ENCODE peak calls at places on chromosomes 2 and 18, in eight cellular contexts. U, O, I, V, H, J, A and R are unnamed samples.
A peak's percentile ranks its signal among the peaks of the same experiment; 100 is the strongest.

GRCh38 chr2:133733856-133734255 is 165.6 kb upstream of the NCKAP5 start:
- DNase-seq in O (no peak), V (peak; percentile 48), J (no peak), U (no peak), H (peak; percentile 50), I (no peak), A (peak; percentile 33), R (no peak)

GRCh38 chr2:233476651-233477547 is 89.7 kb downstream of the USP40 start:
- DNase-seq in H (no peak), A (no peak), U (no peak), O (no peak), J (peak; percentile 67), V (no peak), I (no peak), R (no peak)

GRCh38 chr2:240512109-240512485 is 45.7 kb downstream of the ANKMY1 start:
- DNase-seq in U (no peak), H (no peak), V (no peak), A (no peak), O (no peak), J (no peak), I (no peak), R (no peak)

GRCh38 chr2:27078267-27079194 is at the start of gene EMILIN1:
- DNase-seq in I (no peak), H (peak; percentile 92), O (peak; percentile 93), J (peak; percentile 82), V (peak; percentile 92), A (peak; percentile 94), U (no peak), R (no peak)

GRCh38 chr2:215711484-215712034 is 275.7 kb upstream of the FN1 start:
- DNase-seq in V (no peak), I (no peak), O (peak; percentile 75), A (peak; percentile 55), H (peak; percentile 88), J (no peak), U (no peak), R (no peak)

GRCh38 chr18:67710639-67711038 is 194.1 kb upstream of the DSEL start:
- DNase-seq in I (no peak), J (no peak), V (no peak), A (no peak), H (no peak), O (peak; percentile 20), U (no peak), R (no peak)

GRCh38 chr18:49690307-49690706 is 123.0 kb downstream of the ACAA2 start:
- DNase-seq in H (peak; percentile 98), O (peak; percentile 97), I (no peak), A (peak; percentile 66), J (no peak), U (no peak), V (peak; percentile 66), R (no peak)

GRCh38 chr2:9658972-9659371 is 28.2 kb upstream of the YWHAQ start:
- DNase-seq in O (peak; percentile 70), H (peak; percentile 74), U (no peak), J (no peak), V (peak; percentile 21), I (no peak), A (no peak), R (no peak)

GRCh38 chr2:178234648-178235047 is 40.3 kb downstream of the OSBPL6 start:
- DNase-seq in I (no peak), H (peak; percentile 55), U (no peak), O (no peak), V (no peak), A (no peak), J (no peak), R (no peak)

GRCh38 chr2:13106302-13106701 is 389.6 kb downstream of the TRIB2 start:
- DNase-seq in J (no peak), I (no peak), V (no peak), H (no peak), A (no peak), U (peak; percentile 5), O (no peak), R (no peak)

GRCh38 chr2:175373001-175373727 is 191.7 kb upstream of the ATP5MC3 start:
- DNase-seq in V (no peak), I (peak; percentile 95), O (no peak), A (peak; percentile 4), H (peak; percentile 27), J (no peak), U (no peak), R (no peak)

GRCh38 chr2:181998045-181998444 is 12.4 kb downstream of the PPP1R1C start:
- DNase-seq in O (no peak), J (no peak), U (no peak), V (no peak), I (no peak), H (no peak), A (no peak), R (no peak)

GRCh38 chr2:99507964-99508818 is 18.4 kb upstream of the REV1 start:
- DNase-seq in H (no peak), J (no peak), A (no peak), O (no peak), U (no peak), I (no peak), V (no peak), R (no peak)

GRCh38 chr18:63963610-63964256 is 6.1 kb upstream of the SERPINB8 start:
- DNase-seq in V (peak; percentile 45), U (peak; percentile 50), J (no peak), H (peak; percentile 79), A (peak; percentile 50), O (peak; percentile 89), I (no peak), R (peak; percentile 28)

GRCh38 chr2:9650119-9650821 is 19.5 kb upstream of the YWHAQ start:
- DNase-seq in I (no peak), A (no peak), V (no peak), U (no peak), J (no peak), H (no peak), O (no peak), R (no peak)

GRCh38 chr2:82790277-82791021 is 1668.6 kb downstream of the SUCLG1 start:
- DNase-seq in U (no peak), O (peak; percentile 78), H (peak; percentile 64), I (no peak), A (no peak), V (peak; percentile 8), J (no peak), R (no peak)

DNA sequence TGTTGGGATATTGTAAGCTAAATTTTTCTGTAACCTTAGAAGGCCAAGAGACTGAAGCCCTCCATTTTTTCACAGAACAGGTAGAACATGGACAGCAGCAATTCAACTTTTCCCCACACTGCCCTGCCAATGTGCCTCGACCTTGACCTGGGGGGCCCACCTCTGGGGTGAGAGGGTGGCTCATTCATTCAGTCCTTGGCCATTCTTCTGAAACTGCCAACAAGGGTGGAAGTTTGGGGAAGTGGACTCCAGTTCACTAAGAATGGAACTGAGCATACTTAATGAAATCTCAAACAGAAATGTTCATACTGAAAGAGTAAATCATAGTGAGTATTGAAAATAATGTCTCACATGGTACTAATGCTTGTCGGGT is 1.1 kb downstream of the EEF1B2 start:
- DNase-seq in V (no peak), I (no peak), O (no peak), U (peak; percentile 15), H (no peak), J (no peak), A (no peak), R (no peak)
- H3K4me3 ChIP-seq in V (peak overlapping the region; percentile 94), I (peak overlapping the region; percentile 87), O (peak overlapping the region; percentile 97), U (peak overlapping the region; percentile 96), H (peak overlapping the region; percentile 93), J (peak overlapping the region; percentile 88), A (peak overlapping the region; percentile 77), R (peak overlapping the region; percentile 73)

GRCh38 chr2:14712091-14712490 is 79.6 kb downstream of the LRATD1 start:
- DNase-seq in A (no peak), U (no peak), J (no peak), H (no peak), I (no peak), O (no peak), V (no peak), R (no peak)
- H3K4me3 ChIP-seq in A (no peak overlapping the region), U (no peak overlapping the region), J (no peak overlapping the region), H (no peak overlapping the region), I (no peak overlapping the region), O (no peak overlapping the region), V (no peak overlapping the region), R (no peak overlapping the region)

GRCh38 chr2:66431840-66432511 is 2.9 kb upstream of the MEIS1 start:
- DNase-seq in A (no peak), U (no peak), O (no peak), H (no peak), J (no peak), V (no peak), I (no peak), R (no peak)
- H3K4me3 ChIP-seq in A (no peak overlapping the region), U (no peak overlapping the region), O (peak overlapping the region; percentile 42), H (no peak overlapping the region), J (no peak overlapping the region), V (peak overlapping the region; percentile 91), I (peak overlapping the region; percentile 82), R (no peak overlapping the region)

DNA sequence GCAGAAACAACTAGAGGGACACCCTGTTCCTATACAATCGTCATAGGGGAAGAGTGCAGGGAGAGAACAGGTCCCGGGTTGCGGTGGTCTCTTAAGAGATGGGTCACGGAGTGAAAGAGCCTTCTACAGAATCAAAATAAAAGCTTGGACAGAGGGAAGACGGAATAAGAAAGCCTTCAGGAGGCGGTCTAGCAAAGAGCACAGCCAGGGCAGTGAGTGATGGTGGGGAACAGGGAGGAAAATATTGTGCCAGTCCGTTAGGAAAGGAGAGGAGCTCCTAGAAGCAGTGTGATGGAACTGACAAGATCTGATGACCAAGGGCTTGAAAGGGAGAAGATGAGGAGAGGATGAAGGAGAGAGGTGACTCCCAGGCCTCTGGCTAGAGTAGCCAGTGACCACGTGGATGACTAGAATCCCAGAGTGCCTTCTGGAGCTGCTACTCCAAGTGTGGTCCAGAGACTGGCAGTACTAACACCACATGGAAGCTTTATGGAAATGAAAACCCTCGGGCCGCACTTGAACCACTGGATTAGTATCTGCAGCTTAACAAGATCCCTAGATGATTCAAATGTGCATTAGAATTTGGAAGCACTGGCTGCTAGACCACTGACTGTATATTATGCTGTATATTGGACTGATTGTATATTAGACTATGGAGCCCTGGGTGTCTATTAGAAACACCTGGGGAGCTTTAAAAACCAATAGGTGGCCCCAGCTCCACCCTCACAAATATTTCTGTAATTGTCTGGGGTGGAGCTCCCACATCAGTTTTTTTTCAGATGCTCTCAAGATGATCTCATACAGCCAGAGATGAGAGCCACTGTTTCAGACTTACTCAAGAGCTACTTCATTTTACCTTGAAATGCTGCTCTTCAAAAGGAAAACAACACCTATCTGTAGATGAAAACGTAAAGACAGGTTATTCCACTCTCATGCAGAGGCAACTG is 1.1 kb upstream of the EVA1A start:
- DNase-seq in U (no peak), A (no peak), I (no peak), H (peak; percentile 50), V (no peak), J (no peak), O (peak; percentile 62), R (no peak)
- H3K4me3 ChIP-seq in U (no peak overlapping the region), A (peak overlapping the region; percentile 76), I (no peak overlapping the region), H (peak overlapping the region; percentile 73), V (peak overlapping the region; percentile 86), J (no peak overlapping the region), O (peak overlapping the region; percentile 75), R (no peak overlapping the region)

GRCh38 chr2:127563458-127564428 is 28.3 kb downstream of the MYO7B start:
- DNase-seq in I (no peak), H (no peak), A (no peak), U (no peak), J (peak; percentile 53), V (no peak), O (no peak), R (no peak)
- H3K4me3 ChIP-seq in I (no peak overlapping the region), H (no peak overlapping the region), A (no peak overlapping the region), U (no peak overlapping the region), J (no peak overlapping the region), V (no peak overlapping the region), O (no peak overlapping the region), R (no peak overlapping the region)

GRCh38 chr2:38527338-38528007 is 75.3 kb downstream of the HNRNPLL start:
- DNase-seq in I (no peak), A (no peak), O (no peak), U (no peak), V (no peak), H (no peak), J (no peak), R (no peak)
- H3K4me3 ChIP-seq in I (peak overlapping the region; percentile 77), A (peak overlapping the region; percentile 38), O (peak overlapping the region; percentile 57), U (peak overlapping the region; percentile 44), V (peak overlapping the region; percentile 57), H (peak overlapping the region; percentile 56), J (no peak overlapping the region), R (no peak overlapping the region)